ENCODE peak calls at places on chromosomes 1 and 21, in seven cellular contexts. G is B cell; F is CD8-positive, alpha-beta T cell; D is colonic mucosa; S is heart right ventricle; L is cardiac fibroblast; Z is epithelial cell of esophagus. W is an unnamed sample.
A peak's percentile ranks its signal among the peaks of the same experiment; 100 is the strongest.

GRCh38 chr1:54297596-54298283 is 97.8 kb downstream of the MRPL37 start:
- DNase-seq in G (no peak), F (no peak), D (peak; percentile 85), S (no peak), L (peak; percentile 18), Z (no peak), W (no peak)

GRCh38 chr1:55997550-55997949 is 581.8 kb downstream of the PLPP3 start:
- DNase-seq in G (no peak), F (no peak), D (no peak), S (no peak), L (no peak), Z (no peak), W (no peak)

GRCh38 chr1:231334079-231334666 is 3.5 kb downstream of the EXOC8 start:
- DNase-seq in G (no peak), F (no peak), D (no peak), S (no peak), L (no peak), Z (no peak), W (no peak)

GRCh38 chr1:226443439-226443838 is 35.5 kb upstream of the PARP1 start:
- DNase-seq in G (no peak), F (no peak), D (no peak), S (no peak), L (peak; percentile 65), Z (peak; percentile 87), W (no peak)

GRCh38 chr1:27598902-27599528 is 4.9 kb downstream of the AHDC1 start:
- DNase-seq in G (no peak), F (no peak), D (peak; percentile 46), S (peak; percentile 65), L (peak; percentile 76), Z (peak; percentile 47), W (no peak)

GRCh38 chr21:14528815-14529214 is 17.3 kb downstream of the SAMSN1 start:
- DNase-seq in G (no peak), F (no peak), D (no peak), S (no peak), L (no peak), Z (no peak), W (no peak)

GRCh38 chr1:63628607-63629006 is 35.4 kb downstream of the PGM1 start:
- DNase-seq in G (no peak), F (no peak), D (no peak), S (no peak), L (no peak), Z (no peak), W (no peak)

GRCh38 chr1:236307437-236307836 is 25.7 kb upstream of the ERO1B start:
- DNase-seq in G (no peak), F (no peak), D (no peak), S (no peak), L (no peak), Z (no peak), W (no peak)

GRCh38 chr1:67367370-67368345 is 60.0 kb downstream of the IL12RB2 start:
- DNase-seq in G (no peak), F (no peak), D (peak; percentile 36), S (peak; percentile 28), L (peak; percentile 40), Z (peak; percentile 39), W (no peak)

GRCh38 chr1:30382496-30382895 is 340.9 kb downstream of the MATN1 start:
- DNase-seq in G (no peak), F (no peak), D (no peak), S (no peak), L (no peak), Z (no peak), W (no peak)

GRCh38 chr1:241356519-241357365 is at the start of gene RGS7:
- DNase-seq in G (peak; percentile 79), F (no peak), D (peak; percentile 34), S (peak; percentile 32), L (peak; percentile 59), Z (peak; percentile 35), W (peak; percentile 57)

GRCh38 chr1:54342306-54342705 is 63.9 kb downstream of the SSBP3 start:
- DNase-seq in G (no peak), F (no peak), D (peak; percentile 72), S (no peak), L (no peak), Z (no peak), W (no peak)

GRCh38 chr1:234322979-234323378 is 50.3 kb upstream of the COA6 start:
- DNase-seq in G (no peak), F (peak; percentile 14), D (peak; percentile 32), S (peak; percentile 38), L (peak; percentile 43), Z (no peak), W (peak; percentile 10)

GRCh38 chr1:92792340-92792782 is 7.5 kb upstream of the EVI5 start:
- DNase-seq in G (no peak), F (no peak), D (no peak), S (no peak), L (no peak), Z (peak; percentile 54), W (no peak)

DNA sequence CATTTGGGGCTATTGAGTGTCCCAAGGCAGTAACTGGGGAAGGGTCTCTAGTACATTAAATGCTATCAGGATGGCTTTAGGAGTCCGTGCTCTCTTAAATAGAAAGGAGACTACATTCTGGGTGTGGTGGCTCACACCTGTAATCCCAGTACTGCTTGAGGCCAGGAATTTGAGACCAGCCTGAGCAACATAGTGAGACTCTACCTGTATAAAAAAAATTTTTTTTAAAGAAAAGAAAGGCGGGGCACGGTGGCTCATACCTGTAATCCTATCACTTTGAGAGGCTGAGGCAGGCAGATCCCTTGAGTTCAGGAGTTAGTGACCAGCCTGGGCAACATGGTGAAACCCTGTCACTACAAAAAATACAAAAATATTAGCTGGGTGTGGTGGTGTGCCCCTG is 21.5 kb downstream of the OSBPL9 start:
- DNase-seq in G (no peak), F (no peak), D (no peak), S (no peak), L (no peak), Z (peak; percentile 60), W (no peak)
- TF ChIP-seq CTCF in G (no peak), F (no peak), D (no peak), S (no peak), L (no peak), Z (no peak), W (no peak)

GRCh38 chr1:33735624-33736023 is 128.3 kb upstream of the HMGB4 start:
- DNase-seq in G (no peak), F (no peak), D (no peak), S (no peak), L (peak; percentile 2), Z (no peak), W (no peak)
- TF ChIP-seq CTCF in G (no peak), F (no peak), D (no peak), S (peak; percentile 24), L (no peak), Z (no peak), W (peak; percentile 37)

GRCh38 chr1:151909167-151910149 is at the start of gene THEM4:
- DNase-seq in G (peak; percentile 94), F (peak; percentile 83), D (peak; percentile 98), S (peak; percentile 98), L (peak; percentile 97), Z (peak; percentile 94), W (peak; percentile 96)
- TF ChIP-seq CTCF in G (peak; percentile 20), F (no peak), D (peak; percentile 12), S (peak; percentile 43), L (no peak), Z (no peak), W (peak; percentile 25)

DNA sequence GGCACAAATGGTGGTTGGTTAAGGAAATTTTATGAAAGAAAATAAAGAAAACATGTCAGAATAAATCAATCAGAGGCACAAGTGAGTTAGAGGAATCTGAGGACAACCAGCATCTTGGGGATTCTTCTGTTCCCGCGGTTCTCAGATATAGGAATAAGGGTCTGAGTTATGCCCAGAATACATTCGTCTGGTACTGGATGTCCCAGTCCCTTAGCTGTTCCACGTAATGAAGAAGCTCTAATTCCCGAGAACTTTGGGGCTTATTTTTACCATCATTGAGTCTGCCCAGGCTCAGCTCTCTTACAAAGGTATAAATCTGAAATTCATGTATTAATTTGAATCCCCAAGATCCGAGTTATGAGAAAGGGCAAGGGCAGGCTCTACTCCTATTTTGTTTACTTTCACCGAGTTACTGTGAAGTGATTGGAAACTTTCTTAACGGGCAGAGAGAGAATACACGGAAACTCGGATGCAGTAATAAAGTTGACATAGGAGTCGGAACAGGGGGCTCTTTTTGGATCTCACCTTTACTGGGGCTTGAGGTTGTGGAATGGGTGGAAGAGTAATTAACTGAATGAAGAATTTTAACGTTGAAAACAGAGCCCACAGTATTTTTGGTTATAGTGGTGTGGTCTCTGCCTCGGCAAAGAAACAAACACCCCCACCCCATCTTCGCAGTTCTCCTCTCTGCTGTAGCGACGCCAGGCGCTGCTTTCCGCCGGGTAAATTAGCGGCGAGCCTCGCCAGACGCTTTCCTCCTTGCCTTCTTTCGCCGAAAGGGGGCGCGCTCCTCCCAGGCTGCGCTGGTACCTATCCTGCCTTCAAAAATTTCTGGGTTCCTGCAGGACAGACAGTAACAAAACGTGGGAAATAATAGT is 7.1 kb downstream of the PRRX1 start:
- DNase-seq in G (no peak), F (no peak), D (peak; percentile 61), S (peak; percentile 74), L (peak; percentile 70), Z (peak; percentile 23), W (peak; percentile 81)
- TF ChIP-seq CTCF in G (no peak), F (no peak), D (peak; percentile 51), S (peak; percentile 64), L (peak; percentile 81), Z (peak; percentile 69), W (peak; percentile 79)

GRCh38 chr1:42334240-42335049 is 590 bp downstream of the FOXJ3 start:
- DNase-seq in G (no peak), F (peak; percentile 5), D (peak; percentile 63), S (peak; percentile 47), L (peak; percentile 63), Z (peak; percentile 64), W (peak; percentile 48)
- TF ChIP-seq CTCF in G (peak; percentile 18), F (peak; percentile 20), D (no peak), S (peak; percentile 14), L (peak; percentile 3), Z (peak; percentile 2), W (no peak)

GRCh38 chr1:217569021-217569420 is 61.9 kb downstream of the GPATCH2 start:
- DNase-seq in G (no peak), F (no peak), D (no peak), S (no peak), L (no peak), Z (no peak), W (no peak)
- TF ChIP-seq CTCF in G (no peak), F (no peak), D (no peak), S (no peak), L (no peak), Z (no peak), W (no peak)